ENCODE peak calls at places on chromosomes 3 and 15, in five cellular contexts. G, E, V, L and J are unnamed samples.

GRCh38 chr3:151314593-151314992 is 2.0 kb downstream of the GPR87 start:
- DNase-seq in G (no peak), E (no peak), V (no peak), L (no peak), J (no peak)

GRCh38 chr15:25439456-25439836 is 622 bp upstream of the UBE3A start:
- DNase-seq in G (peak; percentile 62), E (peak; percentile 48), V (peak; percentile 6), L (peak; percentile 17), J (peak; percentile 27)

GRCh38 chr15:88450125-88450798 is 16.9 kb downstream of the MRPL46 start:
- DNase-seq in G (peak; percentile 84), E (peak; percentile 85), V (peak; percentile 49), L (peak; percentile 77), J (peak; percentile 91)

GRCh38 chr3:179837374-179837773 is 184.5 kb downstream of the USP13 start:
- DNase-seq in G (peak; percentile 12), E (no peak), V (no peak), L (no peak), J (peak; percentile 35)

GRCh38 chr3:122603056-122603455 is 25.6 kb downstream of the PARP15 start:
- DNase-seq in G (no peak), E (no peak), V (no peak), L (no peak), J (no peak)

GRCh38 chr3:171600030-171600429 is 139.8 kb upstream of the TNIK start:
- DNase-seq in G (no peak), E (no peak), V (no peak), L (no peak), J (no peak)

GRCh38 chr3:72461787-72462186 is 386.5 kb downstream of the SHQ1 start:
- DNase-seq in G (no peak), E (no peak), V (no peak), L (no peak), J (no peak)

GRCh38 chr3:172903642-172904041 is 153.1 kb downstream of the ECT2 start:
- DNase-seq in G (no peak), E (no peak), V (no peak), L (no peak), J (no peak)

GRCh38 chr3:122536634-122537033 is 21.9 kb upstream of the KPNA1 start:
- DNase-seq in G (no peak), E (no peak), V (no peak), L (no peak), J (peak; percentile 74)

GRCh38 chr3:153977148-153977547 is 144.0 kb upstream of the ARHGEF26 start:
- DNase-seq in G (peak; percentile 71), E (no peak), V (no peak), L (peak; percentile 47), J (no peak)

GRCh38 chr15:81302605-81303204 is 21.2 kb downstream of the STARD5 start:
- DNase-seq in G (no peak), E (peak; percentile 58), V (no peak), L (no peak), J (no peak)
- H3K4me1 ChIP-seq in G (peaks cover 4% of the 10 kb centered on the region), E (peaks cover 59% of the 10 kb centered on the region), V (peaks cover 9% of the 10 kb centered on the region), L (peaks cover 10% of the 10 kb centered on the region), J (peaks cover 15% of the 10 kb centered on the region)

GRCh38 chr15:80081390-80081789 is 21.9 kb downstream of the ZFAND6 start:
- DNase-seq in G (no peak), E (peak; percentile 40), V (no peak), L (no peak), J (no peak)
- H3K9me2 ChIP-seq in G (no peaks in the 10 kb centered on the region), E (no peaks in the 10 kb centered on the region), V (no peaks in the 10 kb centered on the region), L (no peaks in the 10 kb centered on the region), J (no peaks in the 10 kb centered on the region)

GRCh38 chr3:170049146-170050000 is 11.6 kb downstream of the GPR160 start:
- DNase-seq in G (peak; percentile 57), E (no peak), V (no peak), L (peak; percentile 94), J (no peak)
- H3K4me2 ChIP-seq in G (no peak overlapping the region), E (peak overlapping the region; percentile 29), V (no peak overlapping the region), L (peak overlapping the region; percentile 69), J (no peak overlapping the region)

GRCh38 chr15:85589873-85590272 is 204.9 kb downstream of the KLHL25 start:
- DNase-seq in G (peak; percentile 91), E (no peak), V (no peak), L (peak; percentile 80), J (no peak)

GRCh38 chr15:85591622-85592021 is 203.1 kb downstream of the KLHL25 start:
- DNase-seq in G (no peak), E (no peak), V (no peak), L (no peak), J (no peak)

GRCh38 chr15:85587707-85588441 is 206.9 kb downstream of the KLHL25 start:
- DNase-seq in G (peak; percentile 94), E (no peak), V (peak; percentile 34), L (peak; percentile 90), J (no peak)

GRCh38 chr15:85592148-85592547 is 202.6 kb downstream of the KLHL25 start:
- DNase-seq in G (peak; percentile 95), E (no peak), V (no peak), L (peak; percentile 96), J (peak; percentile 21)

GRCh38 chr15:85588657-85589056 is 206.1 kb downstream of the KLHL25 start:
- DNase-seq in G (peak; percentile 65), E (no peak), V (no peak), L (no peak), J (no peak)
- H3K4me1 ChIP-seq in G (peaks cover 47% of the 10 kb centered on the region), E (peaks cover 19% of the 10 kb centered on the region), V (peaks cover 20% of the 10 kb centered on the region), L (peaks cover 83% of the 10 kb centered on the region), J (peaks cover 13% of the 10 kb centered on the region)